ENCODE peak calls at places on chromosomes 1 and 21, in four cellular contexts. C is WTC11, D is HepG2, J is K562. G is an unnamed sample.

GRCh38 chr1:154407021-154407865 is 2.1 kb downstream of the IL6R start:
- DNase-seq in C (no peak), D (no peak), J (no peak), G (no peak)

GRCh38 chr1:116372186-116372585 is 858 bp upstream of the ATP1A1 start:
- DNase-seq in C (peak; percentile 18), D (no peak), J (no peak), G (no peak)

GRCh38 chr21:22890656-22891055 is 1892.4 kb downstream of the NCAM2 start:
- DNase-seq in C (no peak), D (no peak), J (no peak), G (no peak)

GRCh38 chr1:212518188-212518951 is 85.7 kb downstream of the NENF start:
- DNase-seq in C (no peak), D (peak; percentile 74), J (no peak), G (no peak)

GRCh38 chr1:226609836-226610455 is 61.4 kb downstream of the STUM start:
- DNase-seq in C (no peak), D (no peak), J (no peak), G (no peak)

GRCh38 chr1:30359821-30360220 is 363.6 kb downstream of the MATN1 start:
- DNase-seq in C (no peak), D (no peak), J (no peak), G (no peak)

GRCh38 chr1:167776151-167776550 is 54.4 kb downstream of the MPZL1 start:
- DNase-seq in C (no peak), D (no peak), J (no peak), G (no peak)

GRCh38 chr1:16369821-16370220 is 2.8 kb downstream of the SZRD1 start:
- DNase-seq in C (no peak), D (no peak), J (no peak), G (no peak)

GRCh38 chr1:6547301-6547700 is 7.0 kb downstream of the NOL9 start:
- DNase-seq in C (no peak), D (no peak), J (no peak), G (no peak)

GRCh38 chr1:32393136-32393535 is 1.1 kb downstream of the BSDC1 start:
- DNase-seq in C (no peak), D (peak; percentile 13), J (no peak), G (no peak)

DNA sequence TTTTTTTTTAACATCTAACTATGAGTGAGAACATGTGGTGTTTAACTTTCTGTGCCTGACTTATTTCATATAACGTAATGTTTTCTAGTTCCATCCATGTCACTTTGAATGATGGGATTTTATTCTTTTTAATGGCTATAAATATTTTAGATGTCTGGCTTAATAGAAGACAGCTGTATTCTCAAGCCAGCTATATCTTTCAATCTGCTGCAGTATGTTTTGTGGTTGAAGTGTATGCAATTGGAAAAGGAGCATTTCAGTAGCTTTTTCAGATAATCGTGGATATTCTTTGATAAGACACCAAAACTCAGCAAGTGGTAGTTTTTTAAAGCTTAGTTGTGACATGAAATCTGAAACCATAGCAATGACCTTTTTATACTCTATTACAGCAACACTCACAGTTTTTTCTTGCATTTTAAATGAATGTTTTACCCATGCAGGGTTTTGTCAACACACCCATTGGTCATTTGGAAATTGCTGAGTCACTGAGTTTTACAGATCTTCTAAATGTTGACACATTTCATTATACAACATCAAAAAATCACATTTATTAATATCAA is 5.7 kb upstream of the SVBP start:
- DNase-seq in C (no peak), D (no peak), J (peak; percentile 44), G (no peak)
- TF ChIP-seq ELF4 in C (no peak), D (no peak), J (no peak), G (no peak)

GRCh38 chr1:51484591-51484990 is 34.5 kb downstream of the EPS15 start:
- DNase-seq in C (no peak), D (no peak), J (no peak), G (no peak)

GRCh38 chr1:51489472-51489871 is 29.6 kb downstream of the EPS15 start:
- DNase-seq in C (no peak), D (no peak), J (no peak), G (no peak)

GRCh38 chr1:51487628-51488027 is 31.4 kb downstream of the EPS15 start:
- DNase-seq in C (no peak), D (no peak), J (peak; percentile 56), G (no peak)

GRCh38 chr1:51491166-51491981 is 27.7 kb downstream of the EPS15 start:
- DNase-seq in C (no peak), D (no peak), J (no peak), G (no peak)

DNA sequence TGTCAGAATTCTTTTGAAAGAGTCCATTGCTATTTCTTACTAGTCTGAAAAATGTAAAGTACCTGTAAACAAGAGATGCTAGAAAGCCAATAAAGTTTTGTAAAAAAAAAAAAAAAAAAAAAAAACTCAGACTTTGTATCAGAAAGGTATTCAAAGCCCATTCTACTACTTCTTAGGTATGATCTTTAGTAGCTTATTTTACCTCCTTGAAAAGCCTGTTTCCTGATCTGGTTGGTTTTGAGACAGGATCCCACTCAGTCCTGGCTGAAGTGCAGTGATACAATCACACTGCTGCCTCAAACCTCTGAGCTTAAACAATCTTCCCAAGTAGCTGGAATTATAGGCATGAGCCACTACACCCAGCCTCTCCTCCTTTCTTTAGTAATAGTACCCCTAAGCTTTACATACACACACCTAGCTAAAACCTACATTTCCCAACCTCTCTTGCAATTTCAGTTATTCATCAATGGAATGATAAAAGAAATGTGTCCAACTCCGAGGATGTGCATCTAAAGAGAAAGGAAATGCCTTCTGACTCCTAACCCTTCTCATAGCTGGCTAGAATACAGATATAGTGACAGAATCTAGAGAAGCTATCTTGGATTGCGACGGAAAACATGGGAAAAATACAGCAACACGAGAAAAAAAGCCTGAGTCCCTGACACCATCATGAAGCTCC is 30.6 kb downstream of the EPS15 start:
- DNase-seq in C (no peak), D (no peak), J (peak; percentile 22), G (no peak)
- TF ChIP-seq ELF4 in C (no peak), D (no peak), J (no peak), G (no peak)

DNA sequence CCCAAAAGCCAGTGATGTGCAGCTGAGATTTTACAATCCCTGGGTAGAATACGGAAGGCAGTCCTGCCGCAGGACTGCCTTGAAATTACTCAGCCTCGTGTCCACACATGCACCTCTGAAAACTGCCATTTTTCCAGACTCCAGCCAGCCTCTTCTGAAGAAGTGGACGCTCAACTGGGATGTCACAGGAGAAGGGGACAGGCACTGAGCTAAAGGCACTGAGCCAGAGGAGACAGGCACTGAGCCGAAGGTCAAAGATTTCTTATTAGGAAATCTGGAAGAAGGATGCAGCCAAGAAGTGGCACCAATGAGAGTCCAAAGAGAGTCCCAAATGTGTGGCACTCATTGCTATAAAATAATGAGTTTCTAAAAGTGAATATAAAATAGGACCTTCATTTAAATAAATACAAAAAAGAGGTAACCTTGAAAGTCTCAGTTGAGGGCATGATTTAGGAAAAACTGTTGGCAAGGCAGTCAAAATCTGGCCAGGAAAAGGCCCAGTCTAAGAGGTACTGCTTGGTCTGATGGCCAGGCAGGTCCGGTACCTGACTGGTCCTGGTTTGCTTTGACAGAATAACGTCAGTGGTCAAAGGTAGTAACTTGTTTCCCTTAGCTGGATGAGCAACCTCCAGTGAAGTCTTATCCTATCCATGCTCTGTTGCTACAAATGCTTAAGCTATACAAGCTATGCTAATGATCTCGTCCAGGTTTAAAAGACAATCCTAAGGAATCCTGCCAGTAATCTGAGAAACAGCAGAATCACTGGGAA is 85.2 kb downstream of the PGBD5 start:
- DNase-seq in C (no peak), D (no peak), J (no peak), G (no peak)
- TF ChIP-seq ELF4 in C (no peak), D (no peak), J (no peak), G (no peak)

GRCh38 chr21:33670076-33670475 is 27.8 kb downstream of the ITSN1 start:
- DNase-seq in C (no peak), D (no peak), J (no peak), G (no peak)
- TF ChIP-seq ELF4 in C (no peak), D (no peak), J (no peak), G (no peak)

G was measured in HEK293T.